ENCODE peak calls at places on chromosomes 5 and 9, in nine cellular contexts. L, O, F, P, W, T, G, K and M are unnamed samples.
A peak's percentile ranks its signal among the peaks of the same experiment; 100 is the strongest.

GRCh38 chr9:86965627-86966395 is 18.5 kb upstream of the GAS1 start:
- DNase-seq in L (no peak), O (no peak), F (no peak), P (no peak), W (no peak), T (no peak), G (no peak), K (no peak), M (no peak)

GRCh38 chr9:129202613-129203555 is 24.8 kb upstream of the IER5L start:
- DNase-seq in L (peak; percentile 88), O (peak; percentile 75), F (peak; percentile 71), P (peak; percentile 90), W (peak; percentile 61), T (peak; percentile 45), G (peak; percentile 92), K (peak; percentile 71), M (no peak)

GRCh38 chr5:55450050-55450765 is 84.6 kb downstream of the PLPP1 start:
- DNase-seq in L (no peak), O (no peak), F (no peak), P (no peak), W (no peak), T (no peak), G (peak; percentile 24), K (peak; percentile 23), M (no peak)

GRCh38 chr5:55603947-55604346 is 69.2 kb upstream of the PLPP1 start:
- DNase-seq in L (no peak), O (no peak), F (no peak), P (no peak), W (no peak), T (no peak), G (peak; percentile 28), K (peak; percentile 22), M (no peak)

GRCh38 chr5:44242791-44243190 is 146.4 kb downstream of the FGF10 start:
- DNase-seq in L (no peak), O (no peak), F (no peak), P (no peak), W (no peak), T (no peak), G (no peak), K (no peak), M (no peak)

GRCh38 chr5:111595425-111595824 is 83.1 kb upstream of the STARD4 start:
- DNase-seq in L (no peak), O (no peak), F (no peak), P (no peak), W (no peak), T (no peak), G (no peak), K (no peak), M (no peak)

GRCh38 chr5:78526049-78526525 is 122.5 kb downstream of the LHFPL2 start:
- DNase-seq in L (no peak), O (no peak), F (no peak), P (no peak), W (no peak), T (no peak), G (peak; percentile 72), K (peak; percentile 97), M (no peak)

GRCh38 chr9:137694962-137695875 is 76.4 kb downstream of the EHMT1 start:
- DNase-seq in L (peak; percentile 79), O (no peak), F (no peak), P (peak; percentile 54), W (no peak), T (no peak), G (peak; percentile 53), K (no peak), M (peak; percentile 60)

GRCh38 chr9:121313458-121314152 is 45.6 kb downstream of the GSN start:
- DNase-seq in L (no peak), O (no peak), F (no peak), P (no peak), W (no peak), T (no peak), G (no peak), K (no peak), M (no peak)

GRCh38 chr5:74200560-74200959 is 440.0 kb downstream of the ENC1 start:
- DNase-seq in L (no peak), O (no peak), F (no peak), P (no peak), W (no peak), T (no peak), G (no peak), K (no peak), M (no peak)

GRCh38 chr9:84667571-84668203 is 1.8 kb upstream of the NTRK2 start:
- DNase-seq in L (peak; percentile 29), O (no peak), F (no peak), P (no peak), W (no peak), T (no peak), G (peak; percentile 57), K (peak; percentile 58), M (no peak)

GRCh38 chr5:62149894-62150293 is 156.1 kb upstream of the KIF2A start:
- DNase-seq in L (no peak), O (no peak), F (no peak), P (no peak), W (no peak), T (no peak), G (peak; percentile 42), K (no peak), M (no peak)

GRCh38 chr9:36738318-36738975 is 165.8 kb downstream of the MELK start:
- DNase-seq in L (no peak), O (no peak), F (peak; percentile 2), P (no peak), W (no peak), T (no peak), G (no peak), K (peak; percentile 89), M (no peak)

GRCh38 chr9:91776409-91777365 is 173.3 kb downstream of the ROR2 start:
- DNase-seq in L (no peak), O (no peak), F (no peak), P (no peak), W (no peak), T (no peak), G (no peak), K (no peak), M (no peak)

GRCh38 chr9:112366591-112366990 is 13.3 kb upstream of the HSDL2 start:
- DNase-seq in L (no peak), O (no peak), F (no peak), P (no peak), W (no peak), T (no peak), G (no peak), K (no peak), M (no peak)

GRCh38 chr9:130908129-130908877 is 11.7 kb upstream of the QRFP start:
- DNase-seq in L (no peak), O (no peak), F (no peak), P (no peak), W (no peak), T (no peak), G (no peak), K (peak; percentile 41), M (no peak)

GRCh38 chr9:86141843-86142242 is 42.5 kb upstream of the GOLM1 start:
- DNase-seq in L (no peak), O (no peak), F (no peak), P (no peak), W (no peak), T (no peak), G (no peak), K (no peak), M (no peak)

GRCh38 chr5:157740211-157740610 is 3.3 kb upstream of the LSM11 start:
- DNase-seq in L (no peak), O (no peak), F (peak; percentile 45), P (no peak), W (no peak), T (no peak), G (peak; percentile 22), K (peak; percentile 56), M (no peak)

GRCh38 chr5:2169862-2170820 is 287.4 kb upstream of the IRX4 start:
- DNase-seq in L (no peak), O (no peak), F (no peak), P (no peak), W (no peak), T (no peak), G (no peak), K (no peak), M (no peak)

GRCh38 chr9:73348485-73348884 is 196.8 kb downstream of the ANXA1 start:
- DNase-seq in L (peak; percentile 11), O (no peak), F (no peak), P (no peak), W (no peak), T (no peak), G (peak; percentile 55), K (peak; percentile 51), M (peak; percentile 15)

GRCh38 chr5:130109152-130109551 is 204.9 kb downstream of the CHSY3 start:
- DNase-seq in L (no peak), O (no peak), F (peak; percentile 72), P (no peak), W (no peak), T (no peak), G (peak; percentile 54), K (peak; percentile 56), M (peak; percentile 16)

GRCh38 chr9:115593587-115594091 is 475.7 kb upstream of the TNC start:
- DNase-seq in L (peak; percentile 26), O (no peak), F (peak; percentile 69), P (no peak), W (no peak), T (no peak), G (peak; percentile 80), K (peak; percentile 45), M (peak; percentile 25)

GRCh38 chr5:86376214-86376613 is 241.5 kb upstream of the COX7C start:
- DNase-seq in L (no peak), O (no peak), F (no peak), P (no peak), W (no peak), T (no peak), G (no peak), K (no peak), M (no peak)

GRCh38 chr5:135245521-135246499 is 153.2 kb downstream of the MACROH2A1 start:
- DNase-seq in L (peak; percentile 1), O (no peak), F (no peak), P (no peak), W (no peak), T (no peak), G (peak; percentile 43), K (peak; percentile 86), M (no peak)

GRCh38 chr9:36946653-36947052 is 87.4 kb downstream of the PAX5 start:
- DNase-seq in L (no peak), O (no peak), F (no peak), P (no peak), W (no peak), T (no peak), G (peak; percentile 69), K (peak; percentile 24), M (no peak)

GRCh38 chr5:130871346-130872086 is 293.5 kb downstream of the HINT1 start:
- DNase-seq in L (no peak), O (no peak), F (peak; percentile 45), P (peak; percentile 12), W (peak; percentile 20), T (no peak), G (peak; percentile 31), K (peak; percentile 46), M (peak; percentile 0)

GRCh38 chr5:132704875-132705274 is 31.1 kb downstream of the IL4 start:
- DNase-seq in L (no peak), O (no peak), F (peak; percentile 15), P (no peak), W (no peak), T (no peak), G (peak; percentile 63), K (peak; percentile 45), M (no peak)

GRCh38 chr9:137744632-137745183 is 125.9 kb downstream of the EHMT1 start:
- DNase-seq in L (no peak), O (no peak), F (no peak), P (no peak), W (no peak), T (no peak), G (no peak), K (no peak), M (no peak)

GRCh38 chr5:41182666-41183065 is 30.7 kb downstream of the C6 start:
- DNase-seq in L (no peak), O (no peak), F (no peak), P (no peak), W (no peak), T (no peak), G (peak; percentile 31), K (no peak), M (no peak)

GRCh38 chr9:121294866-121295661 is 27.1 kb downstream of the GSN start:
- DNase-seq in L (no peak), O (no peak), F (no peak), P (peak; percentile 57), W (peak; percentile 86), T (no peak), G (no peak), K (no peak), M (no peak)